ENCODE peak calls at places on chromosomes 13 and 19, in six cellular contexts. V is WTC11; D is NCI-H1092 treated with DMSO at 0.1 percent for 48 hours; W is IMR-90; Y is T-helper 1 cell; Q is naive thymus-derived CD8-positive, alpha-beta T cell. C is an unnamed sample.

GRCh38 chr13:70253834-70254233 is 145.6 kb upstream of the KLHL1 start:
- DNase-seq in V (no peak), D (peak; percentile 92), W (no peak), Y (no peak), Q (no peak), C (no peak)

GRCh38 chr19:6639439-6639838 is 30.5 kb downstream of the TNFSF14 start:
- DNase-seq in V (no peak), D (no peak), W (no peak), Y (no peak), Q (no peak), C (peak; percentile 30)

GRCh38 chr19:37989855-37990254 is 82.8 kb downstream of the SIPA1L3 start:
- DNase-seq in V (peak; percentile 68), D (no peak), W (no peak), Y (no peak), Q (no peak), C (no peak)

GRCh38 chr19:2726904-2727639 is 5.9 kb upstream of the DIRAS1 start:
- DNase-seq in V (peak; percentile 34), D (no peak), W (no peak), Y (no peak), Q (no peak), C (no peak)

GRCh38 chr13:32045963-32046785 is 14.6 kb downstream of the FRY start:
- DNase-seq in V (no peak), D (peak; percentile 21), W (peak; percentile 56), Y (no peak), Q (no peak), C (peak; percentile 32)

GRCh38 chr19:51572415-51572814 is 1.3 kb downstream of the ZNF175 start:
- DNase-seq in V (no peak), D (no peak), W (peak; percentile 3), Y (no peak), Q (no peak), C (no peak)

GRCh38 chr13:100530645-100531044 is 57.9 kb downstream of the GGACT start:
- DNase-seq in V (no peak), D (no peak), W (peak; percentile 33), Y (no peak), Q (no peak), C (no peak)

GRCh38 chr19:11422163-11423068 is 3.3 kb upstream of the RGL3 start:
- DNase-seq in V (peak; percentile 99), D (no peak), W (no peak), Y (peak; percentile 45), Q (peak; percentile 65), C (no peak)

GRCh38 chr13:59687028-59687427 is 476.7 kb downstream of the DIAPH3 start:
- DNase-seq in V (no peak), D (no peak), W (no peak), Y (no peak), Q (no peak), C (no peak)

GRCh38 chr19:51014242-51014641 is 5.3 kb downstream of the KLK10 start:
- DNase-seq in V (no peak), D (no peak), W (no peak), Y (no peak), Q (no peak), C (no peak)

GRCh38 chr19:2455481-2456300 is 1.1 kb downstream of the LMNB2 start:
- DNase-seq in V (peak; percentile 28), D (peak; percentile 3), W (no peak), Y (peak; percentile 52), Q (peak; percentile 34), C (no peak)

GRCh38 chr13:82847595-82847994 is 1034.7 kb downstream of the SLITRK1 start:
- DNase-seq in V (no peak), D (no peak), W (no peak), Y (no peak), Q (no peak), C (no peak)